ENCODE peak calls at places on chromosomes 11 and 22, in seven cellular contexts. J is heart right ventricle, M is brain microvascular endothelial cell, R is epithelial cell of proximal tubule, S is GM12865, O is GM12878, G is GM23338. X is an unnamed sample.

GRCh38 chr11:106697058-106697457 is 321.2 kb downstream of the GUCY1A2 start:
- DNase-seq in J (no peak), G (no peak), O (no peak), M (peak), S (no peak), R (peak), X (no peak)

GRCh38 chr22:44668190-44668885 is 33.7 kb upstream of the PRR5 start:
- DNase-seq in J (no peak), G (peak), O (no peak), R (no peak), S (no peak), M (no peak), X (no peak)

GRCh38 chr22:44045171-44045570 is 21.1 kb downstream of the PARVB start:
- DNase-seq in G (no peak), J (no peak), M (no peak), O (no peak), R (no peak), S (no peak), X (no peak)

GRCh38 chr11:34655335-34656008 is 34.6 kb downstream of the EHF start:
- DNase-seq in M (peak), O (no peak), R (no peak), J (no peak), G (no peak), S (no peak), X (no peak)

GRCh38 chr22:37601540-37602442 is 6.8 kb upstream of the GGA1 start:
- DNase-seq in J (no peak), R (peak), S (peak), O (peak), G (peak), M (peak), X (no peak)

GRCh38 chr22:39893526-39893925 is at the start of gene ENTHD1:
- DNase-seq in S (no peak), R (no peak), G (peak), J (no peak), M (no peak), O (no peak), X (no peak)

GRCh38 chr11:6538892-6539291 is 41.8 kb downstream of the DNHD1 start:
- DNase-seq in M (no peak), G (no peak), S (no peak), R (no peak), O (no peak), J (no peak), X (no peak)

GRCh38 chr11:10382518-10382917 is 72.5 kb upstream of the AMPD3 start:
- DNase-seq in J (no peak), O (no peak), M (no peak), R (no peak), S (peak), G (peak), X (no peak)

GRCh38 chr11:134939905-134940304 is 527.9 kb upstream of the B3GAT1 start:
- DNase-seq in R (no peak), O (no peak), M (no peak), G (no peak), J (peak), S (no peak), X (no peak)

GRCh38 chr11:122317337-122317736 is 201.3 kb upstream of the BLID start:
- DNase-seq in G (no peak), M (peak), J (no peak), O (no peak), R (no peak), S (no peak), X (no peak)

GRCh38 chr22:46780453-46780852 is 18.0 kb downstream of the TBC1D22A start:
- DNase-seq in S (no peak), J (no peak), G (no peak), M (no peak), O (no peak), R (no peak), X (no peak)

GRCh38 chr22:33210129-33210784 is 152.1 kb upstream of the SYN3 start:
- DNase-seq in S (peak), R (no peak), G (peak), O (no peak), J (peak), M (peak), X (peak)

GRCh38 chr11:28110108-28110838 is 2.1 kb downstream of the METTL15 start:
- DNase-seq in S (peak), R (peak), M (peak), G (peak), J (peak), O (peak), X (peak)

GRCh38 chr22:44522526-44523170 is 24.6 kb upstream of the RTL6 start:
- DNase-seq in M (no peak), G (no peak), O (no peak), S (no peak), J (no peak), R (no peak), X (no peak)

GRCh38 chr11:35549787-35550186 is 24.4 kb upstream of the PAMR1 start:
- DNase-seq in G (peak), M (peak), R (no peak), O (no peak), J (no peak), S (no peak), X (peak)

GRCh38 chr11:69035150-69035958 is 13.4 kb upstream of the TPCN2 start:
- DNase-seq in M (no peak), S (no peak), J (no peak), R (no peak), G (no peak), O (no peak), X (no peak)
- TF ChIP-seq CTCF in M (no peak), S (no peak), J (no peak), R (no peak), G (peak), O (no peak), X (no peak)

GRCh38 chr22:17706947-17707346 is 67.3 kb downstream of the BID start:
- DNase-seq in S (no peak), R (no peak), J (no peak), M (no peak), O (no peak), G (no peak), X (no peak)

GRCh38 chr22:17707526-17707925 is 66.7 kb downstream of the BID start:
- DNase-seq in O (no peak), G (no peak), S (no peak), J (no peak), M (no peak), R (no peak), X (no peak)

GRCh38 chr22:17705565-17706450 is 67.3 kb downstream of the BCL2L13 start:
- DNase-seq in R (no peak), O (no peak), S (no peak), J (no peak), G (no peak), M (no peak), X (no peak)

GRCh38 chr22:17703811-17704210 is 65.3 kb downstream of the BCL2L13 start:
- DNase-seq in M (no peak), R (no peak), J (no peak), G (no peak), S (no peak), O (no peak), X (no peak)

DNA sequence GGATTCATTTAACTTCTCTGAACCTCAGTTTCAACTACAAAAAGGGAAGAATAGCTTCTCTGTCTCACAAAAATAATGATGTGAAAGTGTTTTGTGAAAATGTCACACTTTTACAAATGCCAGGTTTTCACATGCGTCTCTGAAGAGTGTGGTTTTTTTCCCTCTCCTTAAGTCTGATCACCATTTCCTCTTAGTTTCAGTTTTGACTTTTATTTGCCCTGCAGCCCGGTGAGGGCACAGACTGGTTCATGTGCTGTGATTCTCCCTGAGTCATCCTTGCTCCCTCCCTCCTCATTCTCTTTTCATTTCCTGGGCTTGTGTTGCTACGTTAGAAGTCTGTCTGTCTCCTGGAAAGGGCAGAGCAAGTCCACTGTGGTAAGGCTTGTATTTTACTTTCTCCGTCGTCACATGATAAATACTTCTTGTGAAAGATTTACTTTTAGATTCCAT is 67.8 kb downstream of the BID start:
- DNase-seq in R (peak), M (peak), J (peak), O (peak), S (peak), G (peak), X (peak)
- H3K4me3 ChIP-seq in R (peak), M (peak), J (peak), O (no peak), S (peak), G (no peak), X (peak)

GRCh38 chr11:61294717-61295595 is at the start of gene VWCE:
- DNase-seq in S (peak), G (peak), M (peak), J (peak), O (no peak), R (no peak), X (no peak)
- TF ChIP-seq CTCF in S (peak), G (peak), M (peak), J (peak), O (peak), R (peak), X (peak)

GRCh38 chr11:115670538-115671200 is 166.5 kb upstream of the CADM1 start:
- DNase-seq in G (no peak), R (no peak), M (no peak), J (no peak), S (no peak), O (no peak), X (no peak)

GRCh38 chr11:115664313-115664712 is 160.1 kb upstream of the CADM1 start:
- DNase-seq in G (no peak), R (no peak), J (no peak), M (no peak), O (no peak), S (no peak), X (no peak)

GRCh38 chr11:115665345-115665901 is 161.2 kb upstream of the CADM1 start:
- DNase-seq in R (no peak), G (no peak), S (no peak), O (no peak), J (no peak), M (no peak), X (no peak)

GRCh38 chr11:115663790-115664189 is 159.6 kb upstream of the CADM1 start:
- DNase-seq in M (no peak), R (no peak), J (no peak), O (no peak), S (no peak), G (no peak), X (no peak)

DNA sequence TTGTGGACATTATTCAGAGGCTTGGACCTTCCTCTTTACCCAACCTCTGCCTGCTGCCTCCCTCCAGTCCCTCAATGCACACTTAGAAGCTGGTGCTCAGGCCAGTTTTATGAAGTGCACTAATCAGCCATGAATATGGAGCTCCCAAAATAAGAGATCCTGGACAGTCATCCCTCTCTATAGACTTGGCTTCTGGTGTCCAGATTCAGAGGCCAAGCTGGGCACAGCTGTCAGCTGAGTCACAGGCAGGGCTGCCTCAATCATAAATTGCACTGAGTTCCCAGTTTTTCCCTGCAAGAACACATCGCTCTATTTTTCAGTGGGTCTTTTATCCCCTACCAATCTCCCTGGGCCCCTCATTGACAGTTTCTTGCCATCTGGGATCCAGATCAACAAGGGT is 161.7 kb upstream of the CADM1 start:
- DNase-seq in O (no peak), S (no peak), J (no peak), G (no peak), R (no peak), M (no peak), X (no peak)
- H3K4me3 ChIP-seq in O (no peak), S (no peak), J (no peak), G (no peak), R (no peak), M (no peak), X (no peak)

GRCh38 chr22:29253561-29254282 is 14.1 kb downstream of the RHBDD3 start:
- DNase-seq in J (no peak), R (no peak), G (peak), S (no peak), M (no peak), O (no peak), X (no peak)
- TF ChIP-seq CTCF in J (no peak), R (no peak), G (peak), S (no peak), M (no peak), O (no peak), X (no peak)

DNA sequence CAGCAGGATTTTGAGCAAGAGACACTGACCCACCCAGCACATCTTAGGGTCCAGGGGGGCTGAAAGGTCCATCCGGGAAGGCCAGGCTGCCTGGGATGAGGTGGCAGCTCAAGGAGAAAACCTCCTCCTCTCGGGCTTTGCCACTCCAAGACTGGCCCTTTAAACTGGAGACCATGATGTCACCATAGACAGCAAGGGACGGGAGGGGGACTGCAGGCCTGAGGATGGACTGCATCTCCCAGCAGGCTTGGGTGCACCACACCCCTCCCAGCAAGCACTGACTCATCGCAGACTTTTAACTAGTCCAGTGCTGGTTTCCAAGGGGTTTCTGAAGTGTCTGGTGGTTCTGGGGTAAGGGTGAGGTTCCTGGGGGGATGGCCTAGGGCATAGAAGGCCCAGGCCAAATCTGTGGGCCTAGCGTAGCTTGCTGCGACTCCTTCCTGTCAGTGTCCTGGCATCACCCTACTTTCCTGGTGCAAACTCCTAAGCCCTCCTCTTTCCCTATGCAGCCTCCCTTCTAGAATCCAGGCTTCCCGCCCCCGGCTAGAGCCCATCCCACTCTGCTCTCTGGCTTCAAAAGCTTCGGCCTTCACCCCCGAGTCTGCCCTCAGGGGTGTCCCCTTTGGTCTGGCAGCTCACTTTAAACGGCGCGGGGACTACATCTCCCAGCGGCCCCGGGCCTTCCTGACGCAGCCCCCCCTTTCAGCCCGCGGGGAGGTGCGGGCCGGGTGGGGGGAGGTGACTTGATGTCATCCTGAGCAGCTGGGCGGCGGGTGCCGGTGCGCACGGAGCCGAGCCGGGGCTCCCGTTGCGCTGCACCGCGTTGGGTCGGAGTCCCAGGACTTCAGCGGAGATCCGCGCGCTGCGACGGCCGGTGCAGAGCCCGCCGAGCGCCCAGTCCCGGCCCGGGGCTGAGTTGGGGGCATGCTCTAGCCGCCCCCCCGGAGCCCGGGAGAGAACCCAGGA is at the start of gene PPP2R5B:
- DNase-seq in M (peak), J (peak), G (peak), O (peak), R (no peak), S (peak), X (peak)
- H3K4me3 ChIP-seq in M (peak), J (peak), G (peak), O (peak), R (peak), S (peak), X (peak)

GRCh38 chr22:49028111-49028510 is 799.6 kb downstream of the BRD1 start:
- DNase-seq in R (no peak), G (no peak), O (no peak), J (no peak), S (no peak), M (no peak), X (no peak)

GRCh38 chr22:49026476-49027121 is 801.1 kb downstream of the BRD1 start:
- DNase-seq in G (no peak), M (no peak), O (no peak), S (no peak), J (no peak), R (no peak), X (no peak)

GRCh38 chr22:49024775-49025440 is 802.8 kb downstream of the BRD1 start:
- DNase-seq in M (no peak), O (no peak), G (no peak), S (no peak), R (no peak), J (no peak), X (no peak)

GRCh38 chr22:49025791-49026475 is 801.7 kb downstream of the BRD1 start:
- DNase-seq in R (no peak), J (no peak), G (no peak), O (no peak), S (no peak), M (no peak), X (no peak)

DNA sequence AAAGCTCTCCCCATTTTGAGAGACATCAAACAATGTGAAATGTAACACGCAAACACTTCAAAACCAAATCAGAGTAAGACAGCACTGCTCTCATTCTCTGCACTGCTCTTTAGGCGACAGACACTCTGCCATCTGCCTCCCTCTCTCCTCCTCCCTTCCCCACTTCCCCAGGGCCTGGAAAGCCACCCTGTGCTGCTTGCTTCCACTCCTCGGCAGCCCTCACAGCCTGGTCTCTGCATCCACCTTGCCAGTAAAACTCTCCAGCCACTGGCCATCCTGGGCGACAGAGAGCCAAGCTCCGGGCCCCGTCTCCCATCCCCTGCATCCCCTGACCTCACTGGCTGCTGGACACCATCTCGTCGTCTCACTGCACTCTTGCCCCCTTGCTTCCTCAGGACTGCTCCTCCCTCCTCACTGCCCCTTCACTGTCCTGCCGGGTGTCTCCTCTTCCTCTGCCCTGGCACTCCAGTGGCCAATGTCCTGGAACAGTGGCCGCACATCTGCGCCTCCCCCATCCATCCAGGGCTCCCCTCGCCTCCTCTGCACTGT is 800.5 kb downstream of the BRD1 start:
- DNase-seq in O (no peak), G (no peak), J (no peak), S (no peak), R (no peak), M (no peak), X (no peak)
- TF ChIP-seq CTCF in O (no peak), G (no peak), J (no peak), S (no peak), R (no peak), M (no peak), X (no peak)

GRCh38 chr22:41697126-41697775 is 2.1 kb upstream of the MEI1 start:
- DNase-seq in G (peak), S (peak), R (no peak), J (peak), O (peak), M (peak), X (peak)
- H3K4me3 ChIP-seq in G (peak), S (no peak), R (no peak), J (peak), O (no peak), M (peak), X (no peak)

GRCh38 chr22:27650985-27651384 is 150.6 kb downstream of the MN1 start:
- DNase-seq in O (no peak), G (no peak), S (no peak), J (no peak), R (no peak), M (no peak), X (no peak)

GRCh38 chr22:27651486-27651885 is 150.1 kb downstream of the MN1 start:
- DNase-seq in M (no peak), R (no peak), J (peak), S (no peak), O (no peak), G (no peak), X (no peak)

GRCh38 chr22:27656970-27657369 is 144.6 kb downstream of the MN1 start:
- DNase-seq in M (no peak), O (no peak), J (no peak), S (no peak), R (no peak), G (no peak), X (no peak)

GRCh38 chr22:27655582-27656185 is 145.9 kb downstream of the MN1 start:
- DNase-seq in M (no peak), O (no peak), S (no peak), G (no peak), R (no peak), J (no peak), X (no peak)

DNA sequence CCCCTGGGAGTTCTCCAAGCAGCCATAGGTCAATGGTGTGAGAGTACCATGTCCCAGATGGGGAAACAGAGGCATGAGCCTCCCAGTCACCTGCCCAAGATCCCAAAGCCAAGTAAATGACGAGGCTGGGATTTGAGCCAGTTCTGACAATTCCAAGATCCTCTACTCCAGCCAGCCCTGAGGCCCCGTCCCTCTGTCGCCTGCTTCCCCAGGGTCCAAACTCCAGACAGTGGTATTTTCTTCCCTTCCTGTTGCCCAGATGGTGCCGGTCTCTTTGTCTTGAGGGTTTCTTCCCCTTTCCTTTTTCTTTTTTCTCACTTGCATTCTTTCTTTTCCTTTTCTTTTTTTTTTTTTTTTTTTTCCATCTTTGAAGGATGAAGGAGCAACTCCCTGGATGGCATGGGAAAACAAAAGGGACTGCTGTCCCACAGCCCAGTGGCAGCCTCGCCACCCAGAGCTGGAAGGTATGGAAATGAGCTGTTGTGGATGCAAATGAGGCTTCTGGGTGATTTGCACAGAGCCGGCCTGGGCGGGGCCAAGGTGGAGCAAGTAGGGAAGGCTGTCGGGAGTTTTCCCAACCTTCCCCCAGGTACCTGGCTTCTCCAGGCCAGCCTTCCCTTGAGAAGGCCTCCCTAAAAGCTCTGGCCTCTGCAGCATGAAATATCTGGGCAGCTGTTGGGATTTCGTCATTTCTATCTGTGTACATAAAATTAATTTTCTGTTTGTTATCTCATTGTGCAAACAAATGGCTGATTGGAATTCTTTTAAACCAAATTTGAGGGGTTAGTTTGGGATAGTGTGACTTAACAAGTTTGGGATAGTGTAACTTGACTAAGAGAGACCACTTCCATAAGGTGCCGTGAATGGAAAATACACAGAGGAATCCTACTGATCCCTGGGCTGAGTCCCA is 146.8 kb downstream of the MN1 start:
- DNase-seq in S (no peak), O (no peak), R (no peak), M (no peak), J (no peak), G (peak), X (no peak)
- TF ChIP-seq CTCF in S (no peak), O (no peak), R (no peak), M (no peak), J (no peak), G (no peak), X (no peak)

X was measured in HFF-Myc.